ENCODE peak calls at places on chromosomes 1 and 21, in six cellular contexts. J is suprapubic skin, S is breast epithelium, E is spleen, X is prostate gland, A is transverse colon. V is an unnamed sample.

GRCh38 chr1:196260267-196260666 is 348.0 kb downstream of the KCNT2 start:
- DNase-seq in A (no peak), X (no peak), E (no peak), J (no peak), S (no peak), V (no peak)

GRCh38 chr21:46059195-46059594 is 38.7 kb upstream of the COL6A2 start:
- DNase-seq in J (no peak), E (no peak), A (no peak), S (no peak), X (no peak), V (peak; percentile 65)

GRCh38 chr1:27116697-27117096 is 38.2 kb downstream of the SLC9A1 start:
- DNase-seq in S (no peak), X (no peak), J (no peak), A (no peak), E (no peak), V (no peak)

GRCh38 chr1:147741075-147741474 is 19.3 kb downstream of the GJA5 start:
- DNase-seq in X (no peak), S (no peak), A (no peak), E (no peak), J (no peak), V (no peak)

GRCh38 chr1:116510361-116510760 is 60.5 kb downstream of the CD58 start:
- DNase-seq in S (no peak), X (no peak), J (no peak), A (no peak), E (no peak), V (no peak)

GRCh38 chr1:32967863-32968571 is 3.4 kb upstream of the RNF19B start:
- DNase-seq in S (no peak), A (no peak), E (no peak), J (no peak), X (no peak), V (no peak)

GRCh38 chr1:19205403-19205802 is 4.7 kb downstream of the UBR4 start:
- DNase-seq in J (no peak), A (no peak), E (no peak), S (no peak), X (no peak), V (no peak)

GRCh38 chr1:50681931-50682330 is 258.7 kb upstream of the DMRTA2 start:
- DNase-seq in J (no peak), S (no peak), A (no peak), E (no peak), X (no peak), V (no peak)

GRCh38 chr1:69710484-69710883 is 142.8 kb downstream of the LRRC7 start:
- DNase-seq in A (no peak), S (no peak), E (no peak), X (no peak), J (no peak), V (no peak)

GRCh38 chr1:201827321-201828281 is 1.4 kb upstream of the IPO9 start:
- DNase-seq in S (no peak), X (no peak), E (no peak), J (no peak), A (no peak), V (no peak)

GRCh38 chr1:115647507-115647906 is 5.7 kb downstream of the VANGL1 start:
- DNase-seq in X (no peak), A (no peak), S (no peak), E (no peak), J (no peak), V (no peak)

GRCh38 chr1:10387611-10388386 is 11.1 kb upstream of the PGD start:
- DNase-seq in X (no peak), E (no peak), A (no peak), J (no peak), S (no peak), V (peak; percentile 67)

GRCh38 chr1:199691540-199691939 is 336.0 kb upstream of the NR5A2 start:
- DNase-seq in E (no peak), X (no peak), A (no peak), J (no peak), S (no peak), V (no peak)

GRCh38 chr21:45511007-45511406 is 31.2 kb downstream of the SLC19A1 start:
- DNase-seq in A (no peak), X (no peak), S (no peak), J (peak; percentile 40), E (peak; percentile 49), V (peak; percentile 51)

GRCh38 chr1:206674745-206675175 is 9.9 kb upstream of the MAPKAPK2 start:
- DNase-seq in S (peak; percentile 78), E (no peak), J (no peak), A (peak; percentile 82), X (peak; percentile 89), V (peak; percentile 97)

GRCh38 chr1:22971161-22972062 is 1.3 kb downstream of the LACTBL1 start:
- DNase-seq in E (peak; percentile 23), X (no peak), S (peak; percentile 6), J (no peak), A (no peak), V (no peak)

GRCh38 chr1:119587328-119587727 is 60.7 kb downstream of the ZNF697 start:
- DNase-seq in A (no peak), J (no peak), S (no peak), E (no peak), X (no peak), V (no peak)

GRCh38 chr1:45803299-45803780 is at the start of gene MAST2:
- DNase-seq in X (peak; percentile 84), J (peak; percentile 88), E (peak; percentile 98), S (peak; percentile 81), A (peak; percentile 93), V (peak; percentile 94)
- TF ChIP-seq POLR2AphosphoS5 in X (peak; percentile 10), J (no peak), E (peak; percentile 80), S (no peak), A (peak; percentile 84), V (peak; percentile 86)

GRCh38 chr1:6613361-6614018 is at the start of gene PHF13:
- DNase-seq in A (peak; percentile 100), E (peak; percentile 100), S (peak; percentile 100), X (peak; percentile 99), J (peak; percentile 100), V (peak; percentile 100)
- TF ChIP-seq POLR2A in A (peak; percentile 56), E (no peak), S (peak; percentile 51), X (peak; percentile 94), J (no peak), V (peak; percentile 54)

GRCh38 chr1:203684077-203684476 is 57.4 kb downstream of the ATP2B4 start:
- DNase-seq in J (no peak), E (no peak), X (no peak), A (no peak), S (no peak), V (no peak)

GRCh38 chr1:203680765-203681164 is 54.1 kb downstream of the ATP2B4 start:
- DNase-seq in J (no peak), S (no peak), A (no peak), E (no peak), X (no peak), V (no peak)

GRCh38 chr1:203681739-203682138 is 55.1 kb downstream of the ATP2B4 start:
- DNase-seq in J (no peak), E (no peak), A (no peak), S (no peak), X (no peak), V (no peak)

GRCh38 chr1:203686091-203686632 is 59.5 kb downstream of the ATP2B4 start:
- DNase-seq in A (no peak), J (no peak), S (no peak), X (no peak), E (no peak), V (no peak)

GRCh38 chr1:203682401-203683383 is 56.1 kb downstream of the ATP2B4 start:
- DNase-seq in J (no peak), S (no peak), X (no peak), A (peak; percentile 25), E (no peak), V (no peak)
- H3K4me3 ChIP-seq in J (no peak overlapping the region), S (no peak overlapping the region), X (no peak overlapping the region), A (no peak overlapping the region), E (no peak overlapping the region), V (no peak overlapping the region)

DNA sequence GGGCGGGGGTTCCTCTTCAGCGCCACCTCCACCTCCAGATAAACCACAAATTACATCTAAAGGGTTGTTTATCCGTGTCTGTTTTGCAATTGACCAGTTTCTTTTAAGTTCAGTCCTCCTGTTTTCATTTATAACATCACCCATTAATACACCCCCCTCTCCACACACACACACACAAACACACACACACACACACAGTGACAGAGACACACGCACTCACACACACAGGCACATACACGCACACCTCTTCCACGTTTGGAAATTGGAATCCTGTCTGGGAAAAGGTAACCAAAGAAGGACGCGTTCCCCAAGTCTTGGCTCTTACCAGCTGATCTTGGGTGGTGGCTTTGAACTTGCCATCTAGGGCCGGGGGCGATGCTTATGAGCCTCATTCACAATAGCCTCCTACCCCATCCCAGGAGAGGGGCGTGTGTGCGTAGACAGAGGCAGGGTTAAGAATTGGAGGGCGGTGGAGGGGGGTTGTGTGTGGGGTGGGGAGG is 442 bp upstream of the CSMD2 start:
- DNase-seq in A (no peak), E (no peak), X (no peak), S (no peak), J (no peak), V (no peak)
- TF ChIP-seq POLR2AphosphoS5 in A (no peak), E (no peak), X (no peak), S (no peak), J (no peak), V (no peak)

DNA sequence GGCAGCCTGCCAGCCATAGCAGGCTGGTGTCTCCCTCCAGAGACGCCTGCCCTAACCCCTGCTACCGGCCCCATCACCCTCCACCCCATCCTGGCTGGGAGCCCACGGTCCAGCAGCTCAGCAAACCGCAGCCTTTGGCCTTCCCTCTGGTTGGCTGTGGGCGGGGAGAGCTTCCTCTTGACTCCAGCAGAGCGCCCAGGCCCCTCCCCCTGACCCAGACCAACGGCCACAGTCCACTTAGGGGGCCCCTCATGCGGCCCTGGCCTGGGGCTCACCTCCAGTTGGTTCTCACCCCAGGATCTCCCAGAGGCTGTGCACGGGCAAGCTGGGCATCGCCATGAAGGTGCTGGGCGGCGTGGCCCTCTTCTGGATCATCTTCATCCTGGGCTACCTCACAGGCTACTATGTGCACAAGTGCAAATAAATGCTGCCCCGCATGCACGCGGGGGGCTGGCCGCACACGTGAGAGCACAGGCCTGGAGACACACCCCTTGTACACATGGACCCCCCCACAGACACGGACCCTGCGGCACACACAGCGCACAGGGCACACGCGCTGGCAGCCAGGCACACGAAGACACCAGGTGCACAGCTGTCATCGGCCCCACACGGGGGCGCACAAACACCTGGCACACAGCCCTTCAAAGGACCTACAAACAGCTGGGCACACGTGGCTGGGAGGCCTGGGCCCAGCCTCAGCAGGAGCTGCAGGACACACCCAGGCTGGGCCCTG is 3.1 kb downstream of the SMIM1 start:
- DNase-seq in J (no peak), X (no peak), A (peak; percentile 71), E (peak; percentile 86), S (no peak), V (no peak)
- TF ChIP-seq POLR2A in J (no peak), X (no peak), A (no peak), E (no peak), S (no peak), V (no peak)

GRCh38 chr1:83996175-83996574 is 2.8 kb downstream of the TTLL7 start:
- DNase-seq in E (no peak), J (no peak), S (no peak), X (no peak), A (no peak), V (no peak)
- H3K4me3 ChIP-seq in E (no peak overlapping the region), J (no peak overlapping the region), S (no peak overlapping the region), X (no peak overlapping the region), A (no peak overlapping the region), V (no peak overlapping the region)